ENCODE peak calls at places on chromosome 1, in ten cellular contexts. D, S, Z, Q, V, K, J, T, A and X are unnamed samples.

GRCh38 chr1:98696077-98696476 is 34.6 kb downstream of the SNX7 start:
- DNase-seq in D (no peak), S (no peak), Z (no peak), Q (no peak), V (no peak), K (no peak), J (no peak), T (no peak), A (no peak), X (no peak)

GRCh38 chr1:22861764-22862440 is 110.8 kb downstream of the LACTBL1 start:
- DNase-seq in D (peak; percentile 78), S (no peak), Z (peak; percentile 89), Q (peak; percentile 46), V (peak; percentile 11), K (no peak), J (no peak), T (no peak), A (no peak), X (no peak)

GRCh38 chr1:22804333-22804906 is 93.8 kb downstream of the EPHB2 start:
- DNase-seq in D (no peak), S (no peak), Z (no peak), Q (no peak), V (no peak), K (no peak), J (no peak), T (no peak), A (no peak), X (no peak)

GRCh38 chr1:116971965-116972675 is 29.4 kb upstream of the CD101 start:
- DNase-seq in D (no peak), S (no peak), Z (no peak), Q (no peak), V (no peak), K (no peak), J (peak; percentile 72), T (no peak), A (no peak), X (no peak)

GRCh38 chr1:59779949-59780348 is 34.8 kb upstream of the HOOK1 start:
- DNase-seq in D (peak; percentile 9), S (no peak), Z (no peak), Q (no peak), V (no peak), K (no peak), J (no peak), T (no peak), A (no peak), X (no peak)

GRCh38 chr1:47637111-47637685 is 199.4 kb downstream of the FOXD2 start:
- DNase-seq in D (peak; percentile 27), S (no peak), Z (peak; percentile 11), Q (no peak), V (no peak), K (no peak), J (no peak), T (no peak), A (no peak), X (no peak)

GRCh38 chr1:30423570-30423969 is 299.8 kb downstream of the MATN1 start:
- DNase-seq in D (no peak), S (no peak), Z (no peak), Q (no peak), V (no peak), K (no peak), J (peak; percentile 60), T (no peak), A (no peak), X (no peak)

GRCh38 chr1:205504311-205505075 is at the start of gene CDK18:
- DNase-seq in D (peak; percentile 18), S (peak; percentile 20), Z (peak; percentile 64), Q (peak; percentile 83), V (peak; percentile 51), K (no peak), J (no peak), T (no peak), A (peak; percentile 84), X (no peak)

GRCh38 chr1:24830680-24831272 is 85.5 kb downstream of the CLIC4 start:
- DNase-seq in D (peak; percentile 79), S (no peak), Z (peak; percentile 86), Q (no peak), V (no peak), K (peak; percentile 61), J (no peak), T (peak; percentile 28), A (no peak), X (no peak)

GRCh38 chr1:119366424-119366823 is 2.2 kb upstream of the HAO2 start:
- DNase-seq in D (no peak), S (no peak), Z (no peak), Q (no peak), V (no peak), K (no peak), J (no peak), T (no peak), A (no peak), X (no peak)

GRCh38 chr1:192705510-192705909 is 69.6 kb downstream of the RGS13 start:
- DNase-seq in D (no peak), S (no peak), Z (no peak), Q (no peak), V (no peak), K (no peak), J (no peak), T (no peak), A (no peak), X (no peak)

GRCh38 chr1:118297521-118297920 is 112.5 kb upstream of the SPAG17 start:
- DNase-seq in D (no peak), S (no peak), Z (no peak), Q (no peak), V (no peak), K (no peak), J (no peak), T (no peak), A (no peak), X (no peak)

GRCh38 chr1:175514309-175515001 is 228.9 kb downstream of the TNR start:
- DNase-seq in D (no peak), S (no peak), Z (peak; percentile 86), Q (no peak), V (peak; percentile 1), K (no peak), J (no peak), T (no peak), A (no peak), X (no peak)